ENCODE peak calls at places on chromosomes 5 and 9, in six cellular contexts. One of them, this sample, is unnamed.

GRCh38 chr9:98692392-98692791 is 16.3 kb downstream of the GABBR2 start:
- DNase-seq in heart right ventricle: no peak
- DNase-seq in GM23248: no peak
- DNase-seq in cardiac muscle cell: no peak
- DNase-seq in spleen: no peak
- DNase-seq in AG04450: no peak
- DNase-seq in this sample: no peak

GRCh38 chr9:121582641-121583040 is 68.8 kb upstream of the DAB2IP start:
- DNase-seq in spleen: no peak
- DNase-seq in heart right ventricle: no peak
- DNase-seq in AG04450: no peak
- DNase-seq in cardiac muscle cell: no peak
- DNase-seq in GM23248: no peak
- DNase-seq in this sample: no peak

GRCh38 chr9:82729991-82730390 is 333.0 kb downstream of the RASEF start:
- DNase-seq in spleen: no peak
- DNase-seq in cardiac muscle cell: no peak
- DNase-seq in GM23248: no peak
- DNase-seq in heart right ventricle: no peak
- DNase-seq in AG04450: no peak
- DNase-seq in this sample: no peak

GRCh38 chr5:179258922-179259730 is 86.1 kb downstream of the ADAMTS2 start:
- DNase-seq in cardiac muscle cell: peak; percentile 91
- DNase-seq in GM23248: peak; percentile 71
- DNase-seq in AG04450: no peak
- DNase-seq in heart right ventricle: no peak
- DNase-seq in spleen: peak; percentile 72
- DNase-seq in this sample: no peak

GRCh38 chr9:28688172-28688571 is 1114.9 kb upstream of the C9orf72 start:
- DNase-seq in spleen: no peak
- DNase-seq in heart right ventricle: no peak
- DNase-seq in AG04450: no peak
- DNase-seq in cardiac muscle cell: no peak
- DNase-seq in GM23248: no peak
- DNase-seq in this sample: no peak

GRCh38 chr5:14818931-14819790 is 52.4 kb downstream of the ANKH start:
- DNase-seq in cardiac muscle cell: no peak
- DNase-seq in AG04450: no peak
- DNase-seq in heart right ventricle: no peak
- DNase-seq in spleen: no peak
- DNase-seq in GM23248: peak; percentile 37
- DNase-seq in this sample: no peak

GRCh38 chr5:141374627-141375026 is 936 bp downstream of the PCDHGA6 start:
- DNase-seq in AG04450: no peak
- DNase-seq in GM23248: no peak
- DNase-seq in heart right ventricle: no peak
- DNase-seq in cardiac muscle cell: no peak
- DNase-seq in spleen: no peak
- DNase-seq in this sample: no peak

GRCh38 chr5:132007399-132008162 is 3.9 kb downstream of the ACSL6 start:
- DNase-seq in heart right ventricle: peak; percentile 83
- DNase-seq in cardiac muscle cell: peak; percentile 89
- DNase-seq in AG04450: peak; percentile 37
- DNase-seq in spleen: peak; percentile 81
- DNase-seq in GM23248: peak; percentile 86
- DNase-seq in this sample: peak; percentile 90

GRCh38 chr9:33465096-33465495 is 8.6 kb downstream of the NOL6 start:
- DNase-seq in spleen: peak; percentile 71
- DNase-seq in GM23248: no peak
- DNase-seq in heart right ventricle: no peak
- DNase-seq in cardiac muscle cell: no peak
- DNase-seq in AG04450: no peak
- DNase-seq in this sample: no peak

GRCh38 chr5:68418230-68418629 is 202.7 kb downstream of the PIK3R1 start:
- DNase-seq in heart right ventricle: no peak
- DNase-seq in AG04450: no peak
- DNase-seq in cardiac muscle cell: no peak
- DNase-seq in spleen: no peak
- DNase-seq in GM23248: peak; percentile 70
- DNase-seq in this sample: no peak

GRCh38 chr5:97363577-97363976 is 180.5 kb upstream of the RIOK2 start:
- DNase-seq in GM23248: no peak
- DNase-seq in cardiac muscle cell: no peak
- DNase-seq in heart right ventricle: no peak
- DNase-seq in spleen: no peak
- DNase-seq in AG04450: no peak
- DNase-seq in this sample: no peak

GRCh38 chr9:103789686-103790085 is 304.4 kb upstream of the SMC2 start:
- DNase-seq in cardiac muscle cell: peak; percentile 7
- DNase-seq in heart right ventricle: no peak
- DNase-seq in AG04450: no peak
- DNase-seq in spleen: no peak
- DNase-seq in GM23248: peak; percentile 16
- DNase-seq in this sample: no peak

GRCh38 chr5:143898914-143899591 is 87.1 kb downstream of the HMHB1 start:
- DNase-seq in spleen: no peak
- DNase-seq in heart right ventricle: no peak
- DNase-seq in cardiac muscle cell: no peak
- DNase-seq in GM23248: no peak
- DNase-seq in AG04450: no peak
- DNase-seq in this sample: no peak

GRCh38 chr5:6595405-6595804 is 37.4 kb downstream of the NSUN2 start:
- DNase-seq in heart right ventricle: no peak
- DNase-seq in spleen: no peak
- DNase-seq in cardiac muscle cell: no peak
- DNase-seq in AG04450: no peak
- DNase-seq in GM23248: no peak
- DNase-seq in this sample: no peak

GRCh38 chr9:72753261-72753893 is 199.5 kb downstream of the ALDH1A1 start:
- DNase-seq in heart right ventricle: no peak
- DNase-seq in cardiac muscle cell: peak; percentile 32
- DNase-seq in spleen: no peak
- DNase-seq in AG04450: no peak
- DNase-seq in GM23248: peak; percentile 47
- DNase-seq in this sample: no peak

GRCh38 chr5:6902597-6902996 is 189.4 kb downstream of the TENT4A start:
- DNase-seq in spleen: no peak
- DNase-seq in GM23248: no peak
- DNase-seq in heart right ventricle: no peak
- DNase-seq in AG04450: no peak
- DNase-seq in cardiac muscle cell: no peak
- DNase-seq in this sample: no peak

GRCh38 chr5:180166168-180166567 is 42.8 kb downstream of the RASGEF1C start:
- DNase-seq in spleen: no peak
- DNase-seq in AG04450: no peak
- DNase-seq in heart right ventricle: no peak
- DNase-seq in GM23248: no peak
- DNase-seq in cardiac muscle cell: no peak
- DNase-seq in this sample: no peak

GRCh38 chr5:11692636-11693035 is 211.6 kb downstream of the CTNND2 start:
- DNase-seq in heart right ventricle: no peak
- DNase-seq in AG04450: no peak
- DNase-seq in cardiac muscle cell: no peak
- DNase-seq in GM23248: no peak
- DNase-seq in spleen: no peak
- DNase-seq in this sample: no peak

GRCh38 chr9:99680191-99680590 is 141.5 kb upstream of the NR4A3 start:
- DNase-seq in spleen: no peak
- DNase-seq in heart right ventricle: no peak
- DNase-seq in AG04450: no peak
- DNase-seq in GM23248: peak; percentile 80
- DNase-seq in cardiac muscle cell: no peak
- DNase-seq in this sample: no peak

GRCh38 chr9:137237759-137238726 is 3.0 kb upstream of the TUBB4B start:
- DNase-seq in cardiac muscle cell: no peak
- DNase-seq in GM23248: no peak
- DNase-seq in heart right ventricle: no peak
- DNase-seq in AG04450: no peak
- DNase-seq in spleen: no peak
- DNase-seq in this sample: peak; percentile 66

GRCh38 chr9:137234758-137235423 is 4.2 kb downstream of the SLC34A3 start:
- DNase-seq in AG04450: no peak
- DNase-seq in cardiac muscle cell: no peak
- DNase-seq in spleen: no peak
- DNase-seq in heart right ventricle: no peak
- DNase-seq in GM23248: no peak
- DNase-seq in this sample: no peak

GRCh38 chr9:137235424-137236237 is 4.9 kb downstream of the SLC34A3 start:
- DNase-seq in GM23248: no peak
- DNase-seq in heart right ventricle: no peak
- DNase-seq in spleen: no peak
- DNase-seq in AG04450: no peak
- DNase-seq in cardiac muscle cell: no peak
- DNase-seq in this sample: no peak

GRCh38 chr9:137236238-137236935 is 4.7 kb upstream of the TUBB4B start:
- DNase-seq in spleen: peak; percentile 97
- DNase-seq in AG04450: peak; percentile 33
- DNase-seq in GM23248: peak; percentile 89
- DNase-seq in cardiac muscle cell: peak; percentile 80
- DNase-seq in heart right ventricle: peak; percentile 85
- DNase-seq in this sample: peak; percentile 42

DNA sequence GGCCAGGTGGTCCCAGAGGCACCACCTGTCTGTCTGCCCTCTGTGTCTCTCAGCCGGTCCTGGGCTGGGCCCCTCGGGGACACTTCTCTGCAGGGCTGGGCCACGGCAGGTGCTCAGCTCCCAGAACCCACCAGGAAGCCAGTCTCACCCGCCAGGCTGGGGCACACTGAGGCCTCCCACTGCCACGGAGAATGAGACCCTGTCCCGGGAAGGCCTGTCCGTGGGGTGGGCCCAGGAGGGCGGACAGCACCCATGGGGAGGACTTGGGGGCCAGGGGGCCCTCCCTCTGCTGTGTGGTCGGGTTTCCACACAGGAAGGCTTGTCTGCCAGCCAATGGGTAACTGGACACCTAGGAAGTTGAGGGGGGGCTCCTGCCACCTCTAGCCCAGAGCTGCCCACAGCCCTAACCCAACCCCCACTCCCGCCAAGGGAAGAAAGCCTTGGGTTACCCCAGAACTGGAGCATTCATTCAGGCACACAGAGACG is 4.1 kb upstream of the TUBB4B start:
- DNase-seq in heart right ventricle: no peak
- DNase-seq in cardiac muscle cell: no peak
- DNase-seq in AG04450: no peak
- DNase-seq in spleen: no peak
- DNase-seq in GM23248: no peak
- DNase-seq in this sample: no peak
- H3K27ac ChIP-seq in heart right ventricle: peak overlapping the region; percentile 2
- H3K27ac ChIP-seq in cardiac muscle cell: peak overlapping the region; percentile 11
- H3K27ac ChIP-seq in AG04450: no peak overlapping the region
- H3K27ac ChIP-seq in spleen: peak overlapping the region; percentile 75
- H3K27ac ChIP-seq in GM23248: no peak overlapping the region
- H3K27ac ChIP-seq in this sample: peak overlapping the region; percentile 88

GRCh38 chr9:133542002-133542401 is 7.5 kb downstream of the ADAMTSL2 start:
- DNase-seq in cardiac muscle cell: no peak
- DNase-seq in AG04450: no peak
- DNase-seq in GM23248: no peak
- DNase-seq in heart right ventricle: no peak
- DNase-seq in spleen: no peak
- DNase-seq in this sample: no peak

GRCh38 chr9:133547116-133547515 is 12.6 kb downstream of the ADAMTSL2 start:
- DNase-seq in heart right ventricle: no peak
- DNase-seq in AG04450: no peak
- DNase-seq in cardiac muscle cell: no peak
- DNase-seq in GM23248: no peak
- DNase-seq in spleen: no peak
- DNase-seq in this sample: no peak

GRCh38 chr9:133546287-133546680 is 11.8 kb downstream of the ADAMTSL2 start:
- DNase-seq in spleen: no peak
- DNase-seq in AG04450: no peak
- DNase-seq in GM23248: no peak
- DNase-seq in heart right ventricle: no peak
- DNase-seq in cardiac muscle cell: no peak
- DNase-seq in this sample: no peak

GRCh38 chr9:133545494-133546286 is 11.2 kb downstream of the ADAMTSL2 start:
- DNase-seq in heart right ventricle: peak; percentile 45
- DNase-seq in cardiac muscle cell: peak; percentile 59
- DNase-seq in spleen: no peak
- DNase-seq in AG04450: no peak
- DNase-seq in GM23248: no peak
- DNase-seq in this sample: no peak

DNA sequence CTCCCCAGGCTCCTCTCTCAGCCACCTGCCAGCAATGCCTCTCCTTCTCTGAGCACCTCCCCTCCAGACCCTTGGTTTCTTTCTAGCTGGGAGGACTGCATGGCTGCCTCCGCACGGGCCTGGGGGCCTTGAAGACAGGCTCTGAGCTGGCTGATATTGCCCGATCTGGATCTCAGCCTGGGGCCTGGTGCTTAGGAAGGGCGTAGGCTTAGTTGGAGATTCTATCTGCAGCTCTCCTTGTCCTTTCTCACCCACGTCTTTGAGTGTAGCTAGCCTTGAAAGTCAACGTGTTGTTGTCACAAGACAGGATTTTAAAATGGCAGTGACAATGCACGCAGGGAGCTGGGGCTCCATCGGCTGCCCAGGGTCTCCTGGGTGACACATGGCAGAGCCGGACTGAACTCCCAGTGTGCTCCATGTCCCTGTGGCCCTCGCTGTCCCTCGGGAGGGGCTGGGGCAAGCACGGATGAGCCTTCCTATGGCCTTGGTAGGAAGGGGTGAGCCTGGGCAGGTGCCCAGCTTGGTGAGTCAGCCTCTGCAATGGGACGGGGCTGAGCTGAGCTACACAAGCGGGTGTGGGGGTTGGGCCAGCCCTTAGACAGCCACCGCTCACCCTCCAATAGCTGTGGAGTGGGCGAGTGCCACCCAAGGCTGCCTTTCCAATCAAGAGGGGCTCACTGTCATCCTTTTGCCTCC is 9.4 kb downstream of the ADAMTSL2 start:
- DNase-seq in GM23248: no peak
- DNase-seq in spleen: no peak
- DNase-seq in cardiac muscle cell: no peak
- DNase-seq in heart right ventricle: no peak
- DNase-seq in AG04450: no peak
- DNase-seq in this sample: no peak
- H3K27ac ChIP-seq in GM23248: no peak overlapping the region
- H3K27ac ChIP-seq in spleen: peak overlapping the region; percentile 73
- H3K27ac ChIP-seq in cardiac muscle cell: no peak overlapping the region
- H3K27ac ChIP-seq in heart right ventricle: no peak overlapping the region
- H3K27ac ChIP-seq in AG04450: no peak overlapping the region
- H3K27ac ChIP-seq in this sample: no peak overlapping the region

GRCh38 chr9:109910616-109911568 is 130.9 kb downstream of the PALM2AKAP2 start:
- DNase-seq in GM23248: peak; percentile 86
- DNase-seq in spleen: no peak
- DNase-seq in heart right ventricle: peak; percentile 48
- DNase-seq in cardiac muscle cell: peak; percentile 67
- DNase-seq in AG04450: peak; percentile 63
- DNase-seq in this sample: no peak
- H3K27ac ChIP-seq in GM23248: peak overlapping the region; percentile 98
- H3K27ac ChIP-seq in spleen: peak overlapping the region; percentile 59
- H3K27ac ChIP-seq in heart right ventricle: peak overlapping the region; percentile 41
- H3K27ac ChIP-seq in cardiac muscle cell: peak overlapping the region; percentile 8
- H3K27ac ChIP-seq in AG04450: peak overlapping the region; percentile 86
- H3K27ac ChIP-seq in this sample: no peak overlapping the region

DNA sequence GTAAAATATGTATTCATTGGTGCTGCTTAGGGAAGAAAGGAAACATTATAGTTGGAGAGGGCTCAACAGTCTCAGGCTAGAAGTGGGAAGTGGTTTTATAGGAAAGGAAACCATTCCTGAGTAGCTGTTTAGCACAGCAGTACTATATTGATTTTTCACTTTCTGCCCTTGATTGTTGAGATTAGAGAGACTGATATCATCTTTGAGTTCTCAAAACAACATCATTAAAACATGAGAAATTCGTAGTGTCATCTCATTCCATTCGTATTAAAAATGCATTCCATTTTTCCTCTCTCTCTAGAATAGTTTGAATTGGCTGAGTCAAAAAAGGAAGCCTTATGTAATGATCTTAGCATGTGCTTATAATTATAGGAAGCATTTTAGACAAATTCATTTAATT is 14.1 kb downstream of the POLR3G start:
- DNase-seq in AG04450: no peak
- DNase-seq in cardiac muscle cell: no peak
- DNase-seq in spleen: no peak
- DNase-seq in heart right ventricle: no peak
- DNase-seq in GM23248: peak; percentile 79
- DNase-seq in this sample: no peak
- H3K27ac ChIP-seq in AG04450: no peak overlapping the region
- H3K27ac ChIP-seq in cardiac muscle cell: no peak overlapping the region
- H3K27ac ChIP-seq in spleen: no peak overlapping the region
- H3K27ac ChIP-seq in heart right ventricle: no peak overlapping the region
- H3K27ac ChIP-seq in GM23248: peak overlapping the region; percentile 51
- H3K27ac ChIP-seq in this sample: no peak overlapping the region